ENCODE peak calls at places on chromosome 22, in eight cellular contexts. T, B, A, J, V, W, Q and O are unnamed samples.

GRCh38 chr22:32389685-32390084 is 22.4 kb downstream of the RTCB start:
- DNase-seq in J (no peak), W (peak; percentile 18), Q (no peak), V (no peak), T (peak; percentile 20), B (no peak), A (no peak), O (no peak)

GRCh38 chr22:48895831-48896765 is 931.6 kb downstream of the BRD1 start:
- DNase-seq in V (no peak), A (no peak), W (no peak), T (no peak), Q (peak; percentile 35), J (no peak), B (no peak), O (no peak)

GRCh38 chr22:28074526-28074925 is 155.5 kb upstream of the PITPNB start:
- DNase-seq in J (no peak), T (no peak), W (no peak), V (no peak), B (no peak), A (no peak), Q (no peak), O (no peak)

GRCh38 chr22:17578129-17578754 is 14.9 kb downstream of the SLC25A18 start:
- DNase-seq in T (peak; percentile 32), Q (peak; percentile 78), B (peak; percentile 38), V (no peak), J (peak; percentile 76), A (peak; percentile 53), W (peak; percentile 68), O (no peak)

GRCh38 chr22:29260031-29260560 is 7.7 kb downstream of the RHBDD3 start:
- DNase-seq in B (no peak), V (no peak), T (no peak), Q (no peak), A (no peak), W (no peak), J (no peak), O (no peak)

GRCh38 chr22:44625981-44626687 is 75.9 kb upstream of the PRR5 start:
- DNase-seq in B (peak; percentile 51), W (peak; percentile 67), Q (peak; percentile 80), T (peak; percentile 64), A (peak; percentile 76), V (peak; percentile 71), J (peak; percentile 70), O (peak; percentile 76)

GRCh38 chr22:49034836-49035817 is 792.5 kb downstream of the BRD1 start:
- DNase-seq in J (no peak), W (no peak), A (no peak), Q (peak; percentile 48), B (no peak), T (no peak), V (no peak), O (no peak)

GRCh38 chr22:38455530-38456271 is 702 bp upstream of the KCNJ4 start:
- DNase-seq in B (no peak), J (no peak), A (no peak), T (no peak), W (peak; percentile 45), Q (no peak), V (peak; percentile 41), O (no peak)

GRCh38 chr22:27668828-27669797 is 132.4 kb downstream of the MN1 start:
- DNase-seq in Q (no peak), T (peak; percentile 40), J (no peak), W (peak; percentile 81), B (no peak), A (peak; percentile 56), V (no peak), O (no peak)

GRCh38 chr22:21754523-21755128 is 19.0 kb upstream of the YPEL1 start:
- DNase-seq in V (no peak), Q (no peak), W (peak; percentile 62), J (no peak), T (peak; percentile 60), A (no peak), B (no peak), O (no peak)

GRCh38 chr22:42269407-42270177 is 861 bp downstream of the TCF20 start:
- DNase-seq in Q (peak; percentile 88), T (no peak), A (peak; percentile 84), B (no peak), W (peak; percentile 13), J (peak; percentile 86), V (peak; percentile 83), O (peak; percentile 49)

GRCh38 chr22:17883356-17883755 is 109.1 kb upstream of the BID start:
- DNase-seq in T (no peak), A (no peak), V (no peak), Q (no peak), J (no peak), W (no peak), B (no peak), O (no peak)

GRCh38 chr22:21942407-21942895 is 10.2 kb downstream of the PPM1F start:
- DNase-seq in Q (peak; percentile 78), A (peak; percentile 52), B (peak; percentile 50), W (peak; percentile 86), J (peak; percentile 83), T (peak; percentile 92), V (peak; percentile 28), O (no peak)

GRCh38 chr22:20117656-20118571 is 888 bp upstream of the TRMT2A start:
- DNase-seq in Q (peak; percentile 76), A (peak; percentile 30), V (peak; percentile 61), B (no peak), J (peak; percentile 53), W (peak; percentile 25), T (peak; percentile 14), O (peak; percentile 40)

GRCh38 chr22:35476341-35476740 is 64.3 kb upstream of the RASD2 start:
- DNase-seq in Q (no peak), A (no peak), T (no peak), W (no peak), V (no peak), J (no peak), B (no peak), O (no peak)

GRCh38 chr22:29055192-29055830 is 6.3 kb downstream of the C22orf31 start:
- DNase-seq in A (no peak), Q (no peak), T (no peak), J (no peak), W (no peak), V (no peak), B (no peak), O (no peak)

GRCh38 chr22:48507171-48507570 is 1320.5 kb downstream of the BRD1 start:
- DNase-seq in J (no peak), A (no peak), V (no peak), Q (no peak), T (no peak), B (no peak), W (no peak), O (no peak)

GRCh38 chr22:41762980-41763779 is 37.3 kb upstream of the CCDC134 start:
- DNase-seq in J (no peak), V (peak; percentile 84), A (peak; percentile 44), W (peak; percentile 22), B (no peak), Q (no peak), T (no peak), O (peak; percentile 20)

GRCh38 chr22:25351631-25352293 is 132.3 kb downstream of the CRYBB2 start:
- DNase-seq in T (no peak), W (no peak), Q (peak; percentile 32), J (no peak), A (no peak), V (no peak), B (no peak), O (no peak)

GRCh38 chr22:29215012-29215860 is 9.5 kb downstream of the EMID1 start:
- DNase-seq in Q (no peak), V (no peak), J (no peak), T (no peak), W (no peak), A (no peak), B (no peak), O (no peak)

GRCh38 chr22:17580461-17581031 is 17.2 kb downstream of the SLC25A18 start:
- DNase-seq in J (peak; percentile 44), V (no peak), B (no peak), Q (no peak), A (no peak), W (peak; percentile 36), T (no peak), O (no peak)

GRCh38 chr22:18130699-18131429 is 19.1 kb upstream of the USP18 start:
- DNase-seq in J (no peak), T (no peak), W (no peak), V (no peak), B (no peak), A (no peak), Q (peak; percentile 57), O (no peak)

GRCh38 chr22:17085277-17086091 is 684 bp downstream of the IL17RA start:
- DNase-seq in V (peak; percentile 32), Q (peak; percentile 83), A (peak; percentile 49), B (no peak), J (peak; percentile 61), W (no peak), T (peak; percentile 4), O (peak; percentile 35)

GRCh38 chr22:41725510-41726110 is 26.3 kb downstream of the MEI1 start:
- DNase-seq in T (no peak), B (no peak), J (no peak), W (peak; percentile 3), V (no peak), Q (no peak), A (no peak), O (no peak)

DNA sequence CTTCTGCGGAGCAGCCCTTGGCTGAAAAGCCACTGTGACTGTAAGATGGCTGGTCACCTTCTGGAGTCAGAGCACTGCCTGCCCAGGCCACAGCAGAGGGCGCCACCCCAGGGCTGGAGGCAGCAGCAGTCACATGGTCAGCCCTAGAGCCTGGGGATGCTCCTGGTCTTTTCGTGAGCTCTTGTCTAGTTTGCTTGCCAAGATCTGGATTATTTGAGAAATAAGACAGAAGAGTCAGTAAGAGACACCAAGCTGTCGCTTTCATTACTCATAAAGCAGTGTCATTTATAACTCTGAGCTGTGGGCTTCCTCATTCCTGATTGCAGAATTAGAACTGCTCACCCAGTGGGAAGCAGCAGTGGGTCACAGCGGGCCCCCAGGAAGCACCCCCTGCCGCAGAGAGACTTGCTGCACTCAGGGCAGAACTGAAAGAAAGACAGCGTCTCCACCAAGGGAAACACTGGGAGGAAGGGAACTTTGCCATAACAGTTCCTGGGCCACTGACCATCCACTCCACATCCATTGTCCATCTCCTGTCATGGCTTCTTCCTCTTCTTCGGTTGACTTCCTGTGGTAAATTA is 56.7 kb downstream of the PPP6R2 start:
- DNase-seq in J (no peak), B (no peak), T (no peak), Q (no peak), W (peak; percentile 14), V (peak; percentile 16), A (peak; percentile 41), O (peak; percentile 33)
- TF ChIP-seq CTCF in J (peak; percentile 28), B (no peak), T (peak; percentile 36), Q (peak; percentile 41), W (peak; percentile 61), V (peak; percentile 43), A (peak; percentile 42), O (peak; percentile 24)

GRCh38 chr22:23523746-23524145 is 56.3 kb downstream of the IGLL1 start:
- DNase-seq in V (no peak), W (no peak), B (no peak), A (no peak), T (no peak), Q (peak; percentile 34), J (no peak), O (no peak)
- TF ChIP-seq CTCF in V (no peak), W (no peak), B (no peak), A (no peak), T (no peak), Q (no peak), J (no peak), O (no peak)

GRCh38 chr22:36563001-36563400 is 34.0 kb upstream of the EIF3D start:
- DNase-seq in B (no peak), W (no peak), Q (no peak), A (no peak), J (no peak), V (no peak), T (no peak), O (no peak)
- TF ChIP-seq CTCF in B (no peak), W (no peak), Q (no peak), A (no peak), J (no peak), V (no peak), T (no peak), O (no peak)

GRCh38 chr22:43562843-43563242 is 151.0 kb downstream of the MPPED1 start:
- DNase-seq in Q (no peak), A (no peak), T (no peak), B (no peak), J (no peak), W (no peak), V (no peak), O (no peak)
- TF ChIP-seq CTCF in Q (no peak), A (no peak), T (no peak), B (no peak), J (no peak), W (no peak), V (no peak), O (no peak)